ENCODE peak calls at places on chromosome 9, in eight cellular contexts. One of them, this sample, is unnamed.

GRCh38 chr9:98172604-98173003 is 19.8 kb downstream of the CORO2A start:
- DNase-seq in CD8-positive, alpha-beta T cell: no peak
- DNase-seq in bronchial epithelial cell: no peak
- DNase-seq in tibial nerve: no peak
- DNase-seq in A549: no peak
- DNase-seq in astrocyte of the cerebellum: no peak
- DNase-seq in fibroblast of the aortic adventitia: peak
- DNase-seq in fibroblast of pulmonary artery: no peak
- DNase-seq in this sample: no peak

GRCh38 chr9:120742951-120743416 is 28.7 kb upstream of the MEGF9 start:
- DNase-seq in fibroblast of the aortic adventitia: peak
- DNase-seq in CD8-positive, alpha-beta T cell: no peak
- DNase-seq in tibial nerve: no peak
- DNase-seq in fibroblast of pulmonary artery: peak
- DNase-seq in A549: peak
- DNase-seq in bronchial epithelial cell: peak
- DNase-seq in astrocyte of the cerebellum: no peak
- DNase-seq in this sample: no peak

GRCh38 chr9:95085861-95086563 is 231.5 kb downstream of the FANCC start:
- DNase-seq in CD8-positive, alpha-beta T cell: no peak
- DNase-seq in tibial nerve: no peak
- DNase-seq in astrocyte of the cerebellum: no peak
- DNase-seq in fibroblast of pulmonary artery: no peak
- DNase-seq in A549: no peak
- DNase-seq in fibroblast of the aortic adventitia: no peak
- DNase-seq in bronchial epithelial cell: no peak
- DNase-seq in this sample: no peak

GRCh38 chr9:114633452-114634089 is 22.5 kb downstream of the TMEM268 start:
- DNase-seq in fibroblast of the aortic adventitia: no peak
- DNase-seq in astrocyte of the cerebellum: no peak
- DNase-seq in fibroblast of pulmonary artery: no peak
- DNase-seq in tibial nerve: no peak
- DNase-seq in A549: no peak
- DNase-seq in CD8-positive, alpha-beta T cell: no peak
- DNase-seq in bronchial epithelial cell: peak
- DNase-seq in this sample: no peak

GRCh38 chr9:21796768-21797167 is 5.7 kb upstream of the MTAP start:
- DNase-seq in bronchial epithelial cell: peak
- DNase-seq in CD8-positive, alpha-beta T cell: no peak
- DNase-seq in tibial nerve: no peak
- DNase-seq in fibroblast of the aortic adventitia: peak
- DNase-seq in fibroblast of pulmonary artery: peak
- DNase-seq in A549: no peak
- DNase-seq in astrocyte of the cerebellum: no peak
- DNase-seq in this sample: no peak

GRCh38 chr9:133359420-133360175 is 3.2 kb downstream of the SURF2 start:
- DNase-seq in bronchial epithelial cell: no peak
- DNase-seq in fibroblast of pulmonary artery: no peak
- DNase-seq in CD8-positive, alpha-beta T cell: no peak
- DNase-seq in fibroblast of the aortic adventitia: no peak
- DNase-seq in tibial nerve: no peak
- DNase-seq in A549: no peak
- DNase-seq in astrocyte of the cerebellum: no peak
- DNase-seq in this sample: no peak

GRCh38 chr9:109923371-109923770 is 143.4 kb downstream of the PALM2AKAP2 start:
- DNase-seq in fibroblast of the aortic adventitia: no peak
- DNase-seq in tibial nerve: no peak
- DNase-seq in bronchial epithelial cell: no peak
- DNase-seq in A549: no peak
- DNase-seq in fibroblast of pulmonary artery: no peak
- DNase-seq in CD8-positive, alpha-beta T cell: no peak
- DNase-seq in astrocyte of the cerebellum: no peak
- DNase-seq in this sample: no peak

GRCh38 chr9:18442629-18443491 is 31.1 kb upstream of the ADAMTSL1 start:
- DNase-seq in tibial nerve: peak
- DNase-seq in fibroblast of the aortic adventitia: peak
- DNase-seq in astrocyte of the cerebellum: peak
- DNase-seq in bronchial epithelial cell: peak
- DNase-seq in CD8-positive, alpha-beta T cell: no peak
- DNase-seq in fibroblast of pulmonary artery: peak
- DNase-seq in A549: peak
- DNase-seq in this sample: no peak

GRCh38 chr9:37974506-37975173 is 70.7 kb upstream of the SLC25A51 start:
- DNase-seq in tibial nerve: no peak
- DNase-seq in CD8-positive, alpha-beta T cell: no peak
- DNase-seq in bronchial epithelial cell: peak
- DNase-seq in astrocyte of the cerebellum: no peak
- DNase-seq in fibroblast of the aortic adventitia: no peak
- DNase-seq in fibroblast of pulmonary artery: no peak
- DNase-seq in A549: no peak
- DNase-seq in this sample: no peak

GRCh38 chr9:97846347-97846746 is 6.7 kb upstream of the FOXE1 start:
- DNase-seq in fibroblast of the aortic adventitia: no peak
- DNase-seq in CD8-positive, alpha-beta T cell: no peak
- DNase-seq in tibial nerve: no peak
- DNase-seq in astrocyte of the cerebellum: no peak
- DNase-seq in A549: no peak
- DNase-seq in fibroblast of pulmonary artery: no peak
- DNase-seq in bronchial epithelial cell: no peak
- DNase-seq in this sample: no peak

GRCh38 chr9:35771943-35772342 is 17.9 kb upstream of the MSMP start:
- DNase-seq in tibial nerve: no peak
- DNase-seq in CD8-positive, alpha-beta T cell: no peak
- DNase-seq in astrocyte of the cerebellum: no peak
- DNase-seq in A549: no peak
- DNase-seq in fibroblast of pulmonary artery: no peak
- DNase-seq in fibroblast of the aortic adventitia: no peak
- DNase-seq in bronchial epithelial cell: peak
- DNase-seq in this sample: no peak

GRCh38 chr9:94611638-94612068 is 18.0 kb upstream of the FBP2 start:
- DNase-seq in bronchial epithelial cell: no peak
- DNase-seq in fibroblast of pulmonary artery: no peak
- DNase-seq in CD8-positive, alpha-beta T cell: no peak
- DNase-seq in A549: no peak
- DNase-seq in fibroblast of the aortic adventitia: no peak
- DNase-seq in tibial nerve: no peak
- DNase-seq in astrocyte of the cerebellum: no peak
- DNase-seq in this sample: no peak

GRCh38 chr9:130633336-130634190 is 30.8 kb upstream of the PRDM12 start:
- DNase-seq in A549: no peak
- DNase-seq in tibial nerve: no peak
- DNase-seq in CD8-positive, alpha-beta T cell: no peak
- DNase-seq in bronchial epithelial cell: no peak
- DNase-seq in fibroblast of the aortic adventitia: no peak
- DNase-seq in fibroblast of pulmonary artery: no peak
- DNase-seq in astrocyte of the cerebellum: no peak
- DNase-seq in this sample: no peak

GRCh38 chr9:37295796-37296195 is 126.7 kb upstream of the GRHPR start:
- DNase-seq in A549: peak
- DNase-seq in tibial nerve: no peak
- DNase-seq in fibroblast of pulmonary artery: no peak
- DNase-seq in CD8-positive, alpha-beta T cell: no peak
- DNase-seq in fibroblast of the aortic adventitia: no peak
- DNase-seq in bronchial epithelial cell: no peak
- DNase-seq in astrocyte of the cerebellum: no peak
- DNase-seq in this sample: no peak

GRCh38 chr9:99411479-99412100 is 189.5 kb downstream of the SEC61B start:
- DNase-seq in tibial nerve: no peak
- DNase-seq in fibroblast of the aortic adventitia: no peak
- DNase-seq in A549: no peak
- DNase-seq in CD8-positive, alpha-beta T cell: no peak
- DNase-seq in fibroblast of pulmonary artery: no peak
- DNase-seq in astrocyte of the cerebellum: no peak
- DNase-seq in bronchial epithelial cell: no peak
- DNase-seq in this sample: no peak

GRCh38 chr9:105241356-105242043 is 3.0 kb upstream of the SLC44A1 start:
- DNase-seq in bronchial epithelial cell: no peak
- DNase-seq in fibroblast of pulmonary artery: peak
- DNase-seq in tibial nerve: no peak
- DNase-seq in astrocyte of the cerebellum: no peak
- DNase-seq in fibroblast of the aortic adventitia: no peak
- DNase-seq in CD8-positive, alpha-beta T cell: no peak
- DNase-seq in A549: no peak
- DNase-seq in this sample: no peak

GRCh38 chr9:100406962-100407361 is 20.0 kb upstream of the MSANTD3 start:
- DNase-seq in fibroblast of the aortic adventitia: no peak
- DNase-seq in astrocyte of the cerebellum: no peak
- DNase-seq in CD8-positive, alpha-beta T cell: no peak
- DNase-seq in A549: no peak
- DNase-seq in tibial nerve: no peak
- DNase-seq in fibroblast of pulmonary artery: no peak
- DNase-seq in bronchial epithelial cell: no peak
- DNase-seq in this sample: no peak

GRCh38 chr9:114893622-114894021 is 36.8 kb downstream of the TNFSF8 start:
- DNase-seq in tibial nerve: no peak
- DNase-seq in A549: no peak
- DNase-seq in fibroblast of the aortic adventitia: peak
- DNase-seq in bronchial epithelial cell: peak
- DNase-seq in CD8-positive, alpha-beta T cell: no peak
- DNase-seq in astrocyte of the cerebellum: no peak
- DNase-seq in fibroblast of pulmonary artery: peak
- DNase-seq in this sample: no peak

GRCh38 chr9:136412912-136413420 is 2.5 kb downstream of the PMPCA start:
- DNase-seq in fibroblast of pulmonary artery: peak
- DNase-seq in CD8-positive, alpha-beta T cell: no peak
- DNase-seq in bronchial epithelial cell: no peak
- DNase-seq in fibroblast of the aortic adventitia: peak
- DNase-seq in tibial nerve: no peak
- DNase-seq in astrocyte of the cerebellum: no peak
- DNase-seq in A549: no peak
- DNase-seq in this sample: no peak
- TF ChIP-seq CTCF in fibroblast of pulmonary artery: no peak
- TF ChIP-seq CTCF in CD8-positive, alpha-beta T cell: no peak
- TF ChIP-seq CTCF in bronchial epithelial cell: no peak
- TF ChIP-seq CTCF in fibroblast of the aortic adventitia: no peak
- TF ChIP-seq CTCF in tibial nerve: no peak
- TF ChIP-seq CTCF in astrocyte of the cerebellum: no peak
- TF ChIP-seq CTCF in A549: no peak
- TF ChIP-seq CTCF in this sample: no peak

DNA sequence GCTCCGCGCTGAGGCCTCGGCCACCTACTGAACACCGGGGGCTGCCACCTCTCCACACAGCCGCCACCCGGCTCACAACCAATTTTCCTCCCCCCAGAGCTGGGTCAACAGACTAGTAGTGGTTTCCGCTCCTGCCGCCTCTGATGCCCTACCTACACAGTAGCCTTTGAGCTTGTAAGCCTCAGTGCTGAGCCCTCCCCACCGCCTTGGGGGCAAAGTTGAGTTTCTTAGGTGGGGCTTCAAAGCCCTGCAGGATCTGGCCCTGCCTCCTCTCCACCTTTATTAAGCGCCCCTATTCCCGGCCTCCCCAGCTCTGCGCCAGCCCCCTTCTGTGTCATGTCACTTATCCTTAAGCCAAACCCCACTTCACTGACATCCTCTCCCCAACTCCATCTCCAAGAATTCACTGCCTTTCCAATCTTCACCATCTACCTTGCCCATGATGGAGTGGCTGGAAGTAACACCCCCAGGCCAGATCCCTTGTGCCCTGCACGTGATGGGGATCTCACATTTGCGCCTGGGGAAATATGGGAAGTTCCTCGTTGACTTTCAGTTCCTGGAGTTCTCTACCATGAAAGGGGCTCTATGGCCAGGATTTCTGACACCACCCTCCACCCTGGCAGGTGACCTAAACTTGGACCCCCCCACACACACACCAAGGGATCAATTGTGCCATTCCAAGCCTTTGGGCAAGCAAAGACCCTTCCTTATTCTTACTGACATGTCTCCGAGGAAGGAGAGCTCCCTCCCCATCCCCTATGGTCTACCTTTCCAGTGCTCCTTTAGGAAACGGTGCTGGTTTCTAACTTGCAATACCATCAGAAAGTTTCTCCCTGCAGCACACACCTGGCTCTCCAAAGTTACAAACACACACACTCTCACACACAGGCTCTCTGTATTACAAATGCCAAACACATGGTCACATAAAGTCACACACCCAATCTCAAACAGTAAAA is 2.7 kb upstream of the CNTFR start:
- DNase-seq in A549: no peak
- DNase-seq in fibroblast of pulmonary artery: no peak
- DNase-seq in bronchial epithelial cell: no peak
- DNase-seq in CD8-positive, alpha-beta T cell: no peak
- DNase-seq in tibial nerve: no peak
- DNase-seq in fibroblast of the aortic adventitia: no peak
- DNase-seq in astrocyte of the cerebellum: no peak
- DNase-seq in this sample: no peak
- TF ChIP-seq CTCF in A549: no peak
- TF ChIP-seq CTCF in fibroblast of pulmonary artery: no peak
- TF ChIP-seq CTCF in bronchial epithelial cell: no peak
- TF ChIP-seq CTCF in CD8-positive, alpha-beta T cell: no peak
- TF ChIP-seq CTCF in tibial nerve: no peak
- TF ChIP-seq CTCF in fibroblast of the aortic adventitia: no peak
- TF ChIP-seq CTCF in astrocyte of the cerebellum: no peak
- TF ChIP-seq CTCF in this sample: no peak

GRCh38 chr9:6007770-6008168 is 7.7 kb downstream of the RANBP6 start:
- DNase-seq in bronchial epithelial cell: peak
- DNase-seq in CD8-positive, alpha-beta T cell: peak
- DNase-seq in fibroblast of pulmonary artery: peak
- DNase-seq in tibial nerve: peak
- DNase-seq in A549: peak
- DNase-seq in astrocyte of the cerebellum: no peak
- DNase-seq in fibroblast of the aortic adventitia: peak
- DNase-seq in this sample: peak
- TF ChIP-seq CTCF in bronchial epithelial cell: no peak
- TF ChIP-seq CTCF in CD8-positive, alpha-beta T cell: no peak
- TF ChIP-seq CTCF in fibroblast of pulmonary artery: no peak
- TF ChIP-seq CTCF in tibial nerve: no peak
- TF ChIP-seq CTCF in A549: no peak
- TF ChIP-seq CTCF in astrocyte of the cerebellum: no peak
- TF ChIP-seq CTCF in fibroblast of the aortic adventitia: no peak
- TF ChIP-seq CTCF in this sample: no peak

GRCh38 chr9:115930472-115930871 is 223.1 kb upstream of the PAPPA start:
- DNase-seq in A549: no peak
- DNase-seq in fibroblast of pulmonary artery: peak
- DNase-seq in fibroblast of the aortic adventitia: peak
- DNase-seq in tibial nerve: no peak
- DNase-seq in bronchial epithelial cell: peak
- DNase-seq in CD8-positive, alpha-beta T cell: no peak
- DNase-seq in astrocyte of the cerebellum: no peak
- DNase-seq in this sample: no peak
- TF ChIP-seq CTCF in A549: no peak
- TF ChIP-seq CTCF in fibroblast of pulmonary artery: no peak
- TF ChIP-seq CTCF in fibroblast of the aortic adventitia: no peak
- TF ChIP-seq CTCF in tibial nerve: no peak
- TF ChIP-seq CTCF in bronchial epithelial cell: no peak
- TF ChIP-seq CTCF in CD8-positive, alpha-beta T cell: no peak
- TF ChIP-seq CTCF in astrocyte of the cerebellum: no peak
- TF ChIP-seq CTCF in this sample: no peak

This sample was measured in activated B cell treated with CpG ODN at 0.5 μM for 24 hours.